ENCODE peak calls at places on chromosomes 13 and 19, in five cellular contexts. E, U, T, N and L are unnamed samples.

GRCh38 chr19:18612772-18613588 is at the start of gene TMEM59L:
- DNase-seq in T (no peak), E (no peak), U (no peak), N (no peak), L (no peak)

GRCh38 chr13:32316030-32316344 is 679 bp downstream of the BRCA2 start:
- DNase-seq in N (no peak), T (no peak), U (peak; percentile 64), E (no peak), L (no peak)

GRCh38 chr19:32231691-32232090 is 113.7 kb upstream of the ZNF507 start:
- DNase-seq in E (no peak), T (no peak), U (no peak), N (no peak), L (no peak)

GRCh38 chr13:75468098-75468497 is 13.9 kb downstream of the TBC1D4 start:
- DNase-seq in U (no peak), N (no peak), T (no peak), E (no peak), L (no peak)

GRCh38 chr13:40404407-40404806 is 262.0 kb downstream of the FOXO1 start:
- DNase-seq in U (no peak), T (no peak), N (no peak), E (no peak), L (no peak)

GRCh38 chr19:50380767-50381166 is 3.4 kb upstream of the POLD1 start:
- DNase-seq in E (no peak), N (peak; percentile 57), U (no peak), T (no peak), L (no peak)

GRCh38 chr13:52600666-52601065 is 41.6 kb upstream of the HNRNPA1L2 start:
- DNase-seq in E (no peak), T (no peak), U (no peak), N (no peak), L (no peak)

GRCh38 chr13:74836628-74837027 is 645.3 kb downstream of the TBC1D4 start:
- DNase-seq in N (no peak), T (no peak), U (no peak), E (no peak), L (no peak)

GRCh38 chr19:19338082-19338481 is 17.5 kb downstream of the MAU2 start:
- DNase-seq in T (no peak), N (no peak), E (no peak), U (no peak), L (no peak)

GRCh38 chr13:71695662-71696061 is 171.3 kb downstream of the DACH1 start:
- DNase-seq in T (no peak), U (no peak), N (no peak), E (no peak), L (no peak)

GRCh38 chr19:43934055-43934984 is 762 bp downstream of the ZNF45 start:
- DNase-seq in E (no peak), T (no peak), U (no peak), N (no peak), L (no peak)

GRCh38 chr19:35052599-35053190 is 11.2 kb downstream of the HPN start:
- DNase-seq in E (no peak), N (peak; percentile 10), T (no peak), U (no peak), L (no peak)

GRCh38 chr13:37187611-37188010 is 82.1 kb upstream of the CSNK1A1L start:
- DNase-seq in E (no peak), T (no peak), N (no peak), U (no peak), L (no peak)

GRCh38 chr19:31269425-31270127 is 79.7 kb downstream of the TSHZ3 start:
- DNase-seq in U (no peak), E (no peak), N (no peak), T (no peak), L (no peak)

GRCh38 chr13:27952931-27953670 is 16.0 kb downstream of the CDX2 start:
- DNase-seq in T (no peak), U (peak; percentile 84), E (no peak), N (no peak), L (no peak)

GRCh38 chr13:40377783-40378182 is 288.7 kb downstream of the FOXO1 start:
- DNase-seq in E (no peak), N (no peak), U (no peak), T (no peak), L (no peak)

GRCh38 chr13:113448545-113448884 is 4.8 kb downstream of the ADPRHL1 start:
- DNase-seq in N (no peak), T (no peak), E (peak; percentile 31), U (peak; percentile 47), L (peak; percentile 51)

GRCh38 chr13:111411186-111411858 is 90.9 kb downstream of the TEX29 start:
- DNase-seq in N (no peak), U (no peak), T (no peak), E (no peak), L (no peak)

GRCh38 chr13:40345654-40346372 is 320.6 kb downstream of the FOXO1 start:
- DNase-seq in T (no peak), N (no peak), E (peak; percentile 46), U (no peak), L (no peak)

GRCh38 chr19:39833464-39834286 is at the start of gene DYRK1B:
- DNase-seq in U (peak; percentile 98), T (peak; percentile 91), E (peak; percentile 97), N (peak; percentile 98), L (peak; percentile 97)

GRCh38 chr13:113851480-113851803 is 12.4 kb downstream of the GAS6 start:
- DNase-seq in N (no peak), U (no peak), E (no peak), T (no peak), L (no peak)

GRCh38 chr19:41691268-41691970 is 3.3 kb upstream of the CEACAM7 start:
- DNase-seq in T (no peak), E (peak; percentile 61), U (peak; percentile 62), N (no peak), L (no peak)

GRCh38 chr13:113654591-113655357 is 3.2 kb downstream of the ATP4B start:
- DNase-seq in E (no peak), N (peak; percentile 38), U (peak; percentile 3), T (no peak), L (no peak)

GRCh38 chr13:67145950-67146349 is 84.2 kb downstream of the PCDH9 start:
- DNase-seq in U (no peak), E (no peak), T (no peak), N (no peak), L (no peak)

GRCh38 chr19:42242071-42242511 is 311 bp downstream of the GSK3A start:
- DNase-seq in T (no peak), N (no peak), U (no peak), E (no peak), L (peak; percentile 43)

GRCh38 chr19:10604460-10604980 is 17.4 kb upstream of the AP1M2 start:
- DNase-seq in E (no peak), N (peak; percentile 65), U (peak; percentile 15), T (no peak), L (peak; percentile 73)

GRCh38 chr19:19074172-19074905 is 10.5 kb downstream of the SLC25A42 start:
- DNase-seq in N (no peak), U (no peak), E (no peak), T (no peak), L (no peak)

GRCh38 chr19:51458899-51459592 is 792 bp upstream of the SIGLEC8 start:
- DNase-seq in E (no peak), U (no peak), T (no peak), N (no peak), L (no peak)

GRCh38 chr13:60431108-60431700 is 34.2 kb downstream of the TDRD3 start:
- DNase-seq in E (no peak), T (no peak), U (no peak), N (no peak), L (peak; percentile 63)
- TF ChIP-seq CTCF in E (peak; percentile 97), T (peak; percentile 91), U (peak; percentile 94), N (peak; percentile 93), L (peak; percentile 97)

GRCh38 chr19:6731822-6732221 is 5.6 kb downstream of the GPR108 start:
- DNase-seq in N (peak; percentile 40), U (no peak), T (no peak), E (peak; percentile 25), L (no peak)

GRCh38 chr19:6730941-6731670 is 6.3 kb downstream of the GPR108 start:
- DNase-seq in E (peak; percentile 32), T (no peak), U (no peak), N (no peak), L (no peak)

GRCh38 chr19:6728346-6728745 is 7.9 kb upstream of the C3 start:
- DNase-seq in T (no peak), U (no peak), E (no peak), N (peak; percentile 69), L (peak; percentile 63)

GRCh38 chr19:6730153-6730804 is 7.1 kb downstream of the GPR108 start:
- DNase-seq in U (peak; percentile 94), N (peak; percentile 94), T (no peak), E (peak; percentile 98), L (peak; percentile 89)

DNA sequence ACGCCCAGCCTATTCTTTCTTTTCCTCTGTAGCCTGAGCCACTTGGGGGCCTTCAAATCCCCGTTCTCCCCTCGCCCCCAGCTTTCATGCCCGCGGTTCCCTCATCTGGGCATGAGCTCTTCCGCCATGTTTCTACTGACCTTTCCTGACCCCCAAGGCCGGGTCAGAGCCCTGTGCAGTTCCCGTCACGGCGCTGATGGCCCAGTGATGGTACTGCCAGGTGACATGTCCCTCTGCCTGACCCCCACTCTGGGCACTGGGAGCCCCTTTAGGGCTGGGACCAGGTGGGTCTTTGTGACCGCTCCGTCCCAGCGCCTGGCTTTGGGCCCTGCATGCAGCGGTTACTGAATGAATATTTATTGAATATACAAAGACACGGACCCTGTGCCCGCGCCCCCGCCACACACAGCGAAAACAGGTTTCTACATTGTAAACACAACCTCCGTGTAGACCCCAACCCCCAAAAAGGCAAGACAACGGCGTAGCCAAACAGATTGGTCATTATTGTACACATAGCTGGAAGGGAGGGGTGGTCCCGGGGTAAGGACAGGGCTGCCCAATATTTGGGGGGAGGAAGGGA is 7.7 kb downstream of the GPR108 start:
- DNase-seq in U (no peak), E (no peak), T (no peak), N (no peak), L (no peak)
- H3K27ac ChIP-seq in U (peak overlapping the region; percentile 69), E (no peak overlapping the region), T (peak overlapping the region; percentile 11), N (peak overlapping the region; percentile 73), L (no peak overlapping the region)

DNA sequence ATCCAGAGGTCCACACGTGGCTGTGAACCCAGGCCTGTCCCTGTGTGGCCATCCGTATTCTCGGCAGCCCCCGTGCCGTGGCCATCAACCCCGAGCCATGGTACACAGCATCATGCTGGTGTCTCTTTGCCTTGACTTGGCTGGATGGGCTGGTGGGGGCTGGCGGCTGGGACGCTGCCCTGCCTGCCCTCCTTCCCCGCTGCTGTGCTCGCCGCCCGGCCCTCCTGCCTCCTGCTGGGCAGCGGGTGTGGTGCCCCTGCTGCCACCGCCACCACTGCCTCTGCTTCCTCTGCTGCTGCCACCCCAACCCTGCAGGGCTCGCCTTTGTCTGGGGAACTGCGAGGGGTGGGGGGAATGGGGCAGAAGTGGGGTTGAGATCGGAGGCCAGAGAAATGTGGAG is 19.7 kb upstream of the EHD2 start:
- DNase-seq in T (no peak), N (no peak), E (no peak), U (no peak), L (no peak)
- TF ChIP-seq CTCF in T (no peak), N (no peak), E (peak; percentile 14), U (no peak), L (no peak)

DNA sequence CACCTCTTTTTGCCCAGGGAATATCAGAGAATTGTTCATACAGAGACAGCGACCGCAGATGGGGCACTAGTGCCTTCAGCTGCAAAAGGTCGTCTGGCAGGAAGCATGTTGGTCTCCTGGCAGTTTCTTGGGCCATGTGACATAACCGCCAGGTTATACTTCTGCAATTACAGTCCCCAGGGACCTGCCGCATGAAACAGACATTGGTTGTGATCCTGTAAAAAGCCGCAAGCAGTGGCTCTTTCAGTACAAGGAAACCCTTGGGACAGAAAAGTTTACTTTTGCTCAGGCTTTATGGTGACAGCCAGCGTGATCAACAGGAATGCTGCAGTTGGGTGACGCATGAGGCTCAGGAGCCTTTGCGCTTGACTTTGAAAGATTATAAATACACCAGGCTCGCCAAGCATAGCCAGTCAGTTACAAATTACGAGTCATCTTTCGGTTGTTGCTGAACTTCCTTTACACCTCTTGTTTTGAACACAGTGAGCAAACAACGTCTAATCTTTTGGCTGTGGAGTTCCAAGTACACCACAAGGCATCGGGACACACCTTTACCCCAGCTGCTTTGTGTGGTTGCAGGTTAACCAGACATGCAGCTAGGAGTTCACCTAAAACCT is 50.5 kb upstream of the UBE2L5 start:
- DNase-seq in T (no peak), E (no peak), U (peak; percentile 75), N (no peak), L (peak; percentile 100)
- H3K27ac ChIP-seq in T (no peak overlapping the region), E (no peak overlapping the region), U (peak overlapping the region; percentile 86), N (peak overlapping the region; percentile 48), L (peak overlapping the region; percentile 97)